ENCODE peak calls at places on chromosomes 2 and 18, in ten cellular contexts. S is stimulated activated CD4-positive, alpha-beta T cell treated with anti-CD3 and anti-CD28 coated beads, Interleukin-15, amount 100 ng/mL, for 1 hour; O is fibroblast of lung; I is kidney glomerular epithelial cell; B is skeletal muscle cell; F is T-helper 1 cell; D is stimulated activated naive CD8-positive, alpha-beta T cell treated with anti-CD3 and anti-CD28 coated beads, Interleukin-15, Interleukin-2, amounts not matched to agents 100 U/mL and 50 U/mL, for 24 hours; Y is RCC 7860; M is stromal cell of bone marrow; R is pancreas. H is an unnamed sample.
A peak's percentile ranks its signal among the peaks of the same experiment; 100 is the strongest.

GRCh38 chr2:73212448-73213176 is 1.4 kb upstream of the SMYD5 start:
- DNase-seq in S (peak; percentile 66), O (peak; percentile 76), I (peak; percentile 31), B (peak; percentile 69), F (peak; percentile 27), D (peak; percentile 81), Y (peak; percentile 49), M (peak; percentile 89), R (peak; percentile 73), H (peak; percentile 64)

GRCh38 chr2:216548901-216549321 is 50.3 kb downstream of the RPL37A start:
- DNase-seq in S (no peak), O (no peak), I (no peak), B (peak; percentile 93), F (no peak), D (no peak), Y (no peak), M (no peak), R (no peak), H (no peak)

GRCh38 chr18:76722224-76723061 is 99.9 kb upstream of the ZNF236 start:
- DNase-seq in S (no peak), O (no peak), I (no peak), B (no peak), F (no peak), D (no peak), Y (no peak), M (no peak), R (no peak), H (no peak)

GRCh38 chr18:58117685-58118403 is 73.8 kb downstream of the NEDD4L start:
- DNase-seq in S (no peak), O (peak; percentile 97), I (peak; percentile 22), B (peak; percentile 85), F (no peak), D (no peak), Y (peak; percentile 58), M (peak; percentile 45), R (peak; percentile 82), H (no peak)

GRCh38 chr2:43370146-43370545 is 143.7 kb upstream of the ZFP36L2 start:
- DNase-seq in S (no peak), O (no peak), I (peak; percentile 28), B (no peak), F (no peak), D (no peak), Y (peak; percentile 22), M (no peak), R (no peak), H (no peak)

GRCh38 chr2:234403074-234403473 is 93.8 kb downstream of the ARL4C start:
- DNase-seq in S (no peak), O (peak; percentile 67), I (no peak), B (no peak), F (no peak), D (no peak), Y (peak; percentile 13), M (peak; percentile 88), R (no peak), H (no peak)

GRCh38 chr2:235946590-235946989 is 221.6 kb downstream of the GBX2 start:
- DNase-seq in S (no peak), O (no peak), I (no peak), B (no peak), F (no peak), D (no peak), Y (no peak), M (no peak), R (no peak), H (no peak)

GRCh38 chr2:36333350-36334012 is 22.1 kb upstream of the CRIM1 start:
- DNase-seq in S (no peak), O (no peak), I (no peak), B (no peak), F (no peak), D (no peak), Y (no peak), M (no peak), R (no peak), H (no peak)

GRCh38 chr2:218962859-218963492 is 3.5 kb downstream of the CDK5R2 start:
- DNase-seq in S (peak; percentile 54), O (peak; percentile 80), I (peak; percentile 30), B (no peak), F (no peak), D (peak; percentile 70), Y (peak; percentile 74), M (no peak), R (peak; percentile 70), H (peak; percentile 37)

GRCh38 chr2:72979896-72980295 is 62.6 kb downstream of the EMX1 start:
- DNase-seq in S (no peak), O (no peak), I (no peak), B (no peak), F (no peak), D (no peak), Y (no peak), M (no peak), R (no peak), H (no peak)

GRCh38 chr2:166419616-166419934 is 43.8 kb upstream of the SCN9A start:
- DNase-seq in S (no peak), O (peak; percentile 44), I (peak; percentile 17), B (peak; percentile 11), F (no peak), D (no peak), Y (peak; percentile 38), M (peak; percentile 20), R (no peak), H (no peak)

GRCh38 chr2:15748736-15749323 is 157.2 kb downstream of the DDX1 start:
- DNase-seq in S (no peak), O (no peak), I (no peak), B (no peak), F (no peak), D (peak; percentile 22), Y (no peak), M (no peak), R (no peak), H (no peak)

GRCh38 chr2:120133572-120134244 is 89.5 kb downstream of the TMEM185B start:
- DNase-seq in S (no peak), O (no peak), I (no peak), B (no peak), F (no peak), D (no peak), Y (no peak), M (no peak), R (no peak), H (no peak)

GRCh38 chr18:23528580-23529472 is 25.5 kb downstream of the RMC1 start:
- DNase-seq in S (no peak), O (peak; percentile 38), I (no peak), B (no peak), F (no peak), D (no peak), Y (peak; percentile 89), M (peak; percentile 73), R (no peak), H (no peak)

GRCh38 chr2:230677182-230677946 is 35.3 kb upstream of the CAB39 start:
- DNase-seq in S (no peak), O (peak; percentile 56), I (no peak), B (no peak), F (no peak), D (no peak), Y (no peak), M (no peak), R (no peak), H (no peak)

GRCh38 chr2:159256159-159256558 is 30.3 kb downstream of the WDSUB1 start:
- DNase-seq in S (no peak), O (peak; percentile 14), I (no peak), B (no peak), F (no peak), D (no peak), Y (no peak), M (no peak), R (no peak), H (no peak)

GRCh38 chr2:39516347-39517101 is 79.4 kb upstream of the MAP4K3 start:
- DNase-seq in S (no peak), O (peak; percentile 55), I (no peak), B (peak; percentile 77), F (no peak), D (no peak), Y (no peak), M (no peak), R (peak; percentile 45), H (no peak)

GRCh38 chr2:24435391-24436316 is 55.4 kb upstream of the NCOA1 start:
- DNase-seq in S (no peak), O (peak; percentile 64), I (no peak), B (peak; percentile 82), F (no peak), D (no peak), Y (no peak), M (no peak), R (peak; percentile 33), H (no peak)

GRCh38 chr2:211367711-211368110 is 811.3 kb downstream of the CPS1 start:
- DNase-seq in S (no peak), O (peak; percentile 56), I (peak; percentile 82), B (no peak), F (no peak), D (no peak), Y (peak; percentile 18), M (peak; percentile 2), R (no peak), H (no peak)

GRCh38 chr2:202034249-202035088 is 814 bp downstream of the FZD7 start:
- DNase-seq in S (peak; percentile 14), O (peak; percentile 49), I (no peak), B (no peak), F (no peak), D (peak; percentile 27), Y (no peak), M (no peak), R (peak; percentile 23), H (peak; percentile 24)

GRCh38 chr2:149422337-149422990 is 92.1 kb downstream of the LYPD6 start:
- DNase-seq in S (no peak), O (peak; percentile 80), I (peak; percentile 73), B (no peak), F (no peak), D (no peak), Y (peak; percentile 63), M (no peak), R (no peak), H (no peak)

GRCh38 chr2:219213486-219214071 is 5.2 kb downstream of the ABCB6 start:
- DNase-seq in S (no peak), O (no peak), I (no peak), B (no peak), F (no peak), D (no peak), Y (no peak), M (no peak), R (no peak), H (no peak)

GRCh38 chr2:54665436-54665856 is 58.0 kb upstream of the EML6 start:
- DNase-seq in S (no peak), O (peak; percentile 27), I (peak; percentile 20), B (no peak), F (no peak), D (peak; percentile 57), Y (no peak), M (no peak), R (peak; percentile 50), H (no peak)